ENCODE peak calls at places on chromosome 2, in four cellular contexts. A is lower lobe of right lung, B is A549, L is WTC11. F is an unnamed sample.

GRCh38 chr2:128374711-128375413 is 56.2 kb upstream of the HS6ST1 start:
- DNase-seq in L (peak), A (peak), B (no peak), F (no peak)

GRCh38 chr2:177078416-177078815 is 134.2 kb upstream of the HNRNPA3 start:
- DNase-seq in B (peak), L (no peak), A (peak), F (no peak)

GRCh38 chr2:33412920-33413319 is 63.5 kb upstream of the RASGRP3 start:
- DNase-seq in L (no peak), A (no peak), B (peak), F (no peak)

GRCh38 chr2:62593825-62594224 is 87.8 kb upstream of the TMEM17 start:
- DNase-seq in L (no peak), A (no peak), B (no peak), F (no peak)

GRCh38 chr2:85475801-85476610 is 57.5 kb downstream of the SH2D6 start:
- DNase-seq in B (no peak), L (no peak), A (no peak), F (no peak)

GRCh38 chr2:55425449-55425848 is 5.8 kb upstream of the CCDC88A start:
- DNase-seq in L (no peak), B (peak), A (no peak), F (no peak)

GRCh38 chr2:217538719-217539118 is 464.1 kb downstream of the TNS1 start:
- DNase-seq in L (no peak), B (no peak), A (no peak), F (no peak)

GRCh38 chr2:151063271-151063670 is 198.4 kb downstream of the RBM43 start:
- DNase-seq in B (no peak), L (no peak), A (no peak), F (no peak)

GRCh38 chr2:10634495-10634894 is 55.3 kb downstream of the NOL10 start:
- DNase-seq in B (no peak), A (no peak), L (no peak), F (no peak)

GRCh38 chr2:182360012-182360662 is 66.7 kb downstream of the PDE1A start:
- DNase-seq in B (peak), A (no peak), L (no peak), F (no peak)

GRCh38 chr2:188940171-188940570 is 34.0 kb upstream of the COL3A1 start:
- DNase-seq in B (no peak), L (no peak), A (no peak), F (no peak)

GRCh38 chr2:188937228-188938220 is 36.6 kb upstream of the COL3A1 start:
- DNase-seq in B (no peak), L (no peak), A (no peak), F (no peak)
- TF ChIP-seq CTCF in B (no peak), L (no peak), A (no peak), F (no peak)

DNA sequence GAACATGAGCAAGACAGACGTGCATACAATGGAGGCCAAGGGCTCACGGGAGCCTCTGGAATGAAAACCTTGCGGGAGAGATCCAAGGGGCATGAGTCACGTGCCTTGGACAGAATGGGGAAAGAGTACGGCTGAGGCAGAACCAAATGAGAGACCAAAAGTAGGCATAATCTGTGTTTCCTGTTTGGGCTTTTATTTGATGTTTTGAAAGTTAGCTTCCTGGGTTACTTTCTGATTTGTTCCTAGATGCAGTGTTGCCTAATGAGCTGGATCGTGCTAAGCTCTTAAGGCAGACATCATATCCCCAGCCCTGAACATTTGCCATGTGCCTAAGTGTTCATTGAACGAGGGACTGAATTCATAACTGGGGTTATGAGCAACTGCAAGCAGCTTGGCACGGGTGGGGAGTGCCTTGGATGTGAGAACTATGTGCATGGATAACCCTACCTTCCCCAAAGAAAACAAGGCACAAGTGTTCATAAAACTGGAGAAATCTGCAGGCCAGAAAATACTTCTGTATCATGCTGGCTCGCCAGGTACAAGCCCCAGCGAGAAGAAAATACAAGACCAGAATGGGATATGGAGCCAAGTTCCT is 60.3 kb upstream of the RPL31 start:
- DNase-seq in A (no peak), B (no peak), L (no peak), F (no peak)
- TF ChIP-seq CTCF in A (no peak), B (no peak), L (no peak), F (no peak)

DNA sequence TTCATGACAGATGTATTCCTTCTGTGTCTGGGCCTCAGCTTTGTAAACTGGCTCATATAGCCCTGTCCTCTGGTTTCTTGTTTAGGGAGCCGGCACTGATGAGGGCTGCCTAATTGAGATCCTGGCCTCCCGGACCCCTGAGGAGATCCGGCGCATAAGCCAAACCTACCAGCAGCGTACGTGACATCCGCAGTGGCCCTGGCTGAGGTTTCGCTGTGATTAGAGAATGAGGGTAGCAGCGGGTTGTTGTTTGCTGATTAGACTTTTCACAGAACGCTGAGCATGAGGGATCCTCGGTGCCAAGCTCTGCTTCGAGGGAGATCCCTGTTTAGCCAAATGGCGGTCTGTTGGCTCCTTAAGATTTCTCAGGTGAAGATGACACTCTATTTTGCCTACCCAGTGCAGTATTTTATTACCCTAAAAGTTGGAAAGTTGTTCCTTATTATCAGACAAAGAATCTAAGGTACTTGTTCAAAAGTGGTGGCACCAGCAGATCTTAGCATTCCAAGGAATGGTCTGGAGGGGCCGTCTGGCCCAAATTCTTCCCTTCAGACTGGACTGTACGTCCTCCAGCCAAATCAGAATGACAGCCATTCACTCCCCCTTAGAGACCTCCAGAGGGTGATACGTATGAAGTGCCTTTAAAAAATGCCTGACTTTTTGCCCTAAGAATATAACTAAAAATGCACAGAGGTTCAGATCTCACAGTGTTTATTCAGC is 21.5 kb upstream of the GMCL1 start:
- DNase-seq in B (no peak), A (no peak), L (no peak), F (no peak)
- TF ChIP-seq CTCF in B (no peak), A (no peak), L (no peak), F (no peak)

GRCh38 chr2:23347516-23348481 is 37.2 kb upstream of the KLHL29 start:
- DNase-seq in L (no peak), B (no peak), A (no peak), F (no peak)
- TF ChIP-seq CTCF in L (no peak), B (no peak), A (no peak), F (no peak)

DNA sequence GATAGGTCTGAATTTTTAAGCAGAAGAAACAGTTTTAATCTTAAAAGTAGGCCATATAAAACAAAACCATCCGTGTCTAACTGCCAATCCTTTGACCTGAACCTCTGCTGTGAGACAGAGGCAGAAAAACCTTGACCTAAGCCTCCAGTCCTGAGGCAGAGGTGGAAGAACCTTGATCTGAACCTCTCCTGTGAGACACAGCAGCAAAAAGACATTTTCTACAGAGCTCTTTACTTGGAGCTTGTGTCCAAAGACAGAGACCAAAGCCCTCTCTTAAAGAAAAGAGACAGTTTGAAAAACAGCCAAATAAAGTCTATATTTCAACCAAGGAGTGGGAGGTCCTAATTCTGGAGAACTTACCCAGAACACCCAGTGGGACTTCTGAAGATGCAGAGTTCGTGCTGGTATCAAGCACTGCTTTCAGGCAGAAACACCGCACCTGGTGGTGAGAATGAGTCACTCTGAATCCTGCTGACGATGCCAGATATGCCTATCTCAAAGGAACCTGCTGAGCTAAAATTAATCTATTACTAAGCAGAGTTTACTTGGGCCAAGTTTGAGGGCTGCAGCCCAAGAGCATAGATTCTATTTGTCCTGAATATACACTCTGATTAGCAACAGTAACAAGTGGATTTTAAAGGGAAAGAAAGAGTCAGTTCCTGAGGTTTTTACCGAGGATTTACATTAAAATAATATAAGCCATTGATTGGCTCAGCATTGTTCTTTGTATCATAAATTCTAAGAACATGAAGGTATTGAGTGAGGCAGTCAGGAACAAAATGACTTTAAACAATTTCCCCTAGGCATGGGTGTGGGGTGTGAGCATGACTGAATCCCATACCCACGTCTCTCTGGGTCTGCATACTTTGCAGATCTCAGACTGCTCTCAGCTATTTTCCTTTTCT is 806.4 kb downstream of the TRIB2 start:
- DNase-seq in B (no peak), L (no peak), A (no peak), F (no peak)
- TF ChIP-seq CTCF in B (no peak), L (no peak), A (no peak), F (no peak)

DNA sequence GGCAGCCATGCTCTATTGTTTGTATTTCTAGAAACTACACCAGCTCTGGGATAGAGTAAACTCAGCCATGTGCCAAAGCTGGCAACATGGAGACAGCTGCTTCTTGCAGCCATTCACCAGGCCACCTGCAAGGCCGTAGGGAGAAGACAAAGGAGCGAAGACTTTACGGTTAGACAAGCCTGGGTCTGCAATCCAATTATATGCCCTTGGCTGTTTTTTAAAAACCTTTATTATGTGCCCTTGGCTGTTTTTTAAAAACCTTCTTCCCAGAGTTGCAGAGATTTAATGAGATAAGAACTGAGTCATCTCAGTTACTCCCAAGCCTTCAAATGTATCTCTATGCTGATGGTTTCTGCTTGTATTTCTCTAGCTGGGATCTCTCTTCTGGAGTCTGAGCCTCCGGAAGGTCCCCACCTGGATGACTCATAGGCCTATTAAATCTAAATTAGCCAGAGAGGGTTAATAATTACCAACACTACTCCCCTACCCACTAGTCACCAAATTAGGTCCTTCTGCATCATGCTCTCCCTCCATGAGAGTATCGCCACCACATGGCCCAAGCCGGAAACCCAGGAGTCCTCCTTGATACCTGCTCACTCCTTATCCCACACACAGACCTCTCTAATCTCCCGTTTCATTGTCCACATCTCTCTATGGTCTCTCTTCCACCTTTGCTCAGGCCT is 17.5 kb upstream of the DPP4 start:
- DNase-seq in A (no peak), L (peak), B (peak), F (no peak)
- TF ChIP-seq CTCF in A (no peak), L (no peak), B (peak), F (no peak)

GRCh38 chr2:68185541-68186164 is 28.0 kb downstream of the PNO1 start:
- DNase-seq in B (peak), A (peak), L (peak), F (peak)
- TF ChIP-seq CTCF in B (peak), A (peak), L (peak), F (peak)

GRCh38 chr2:101998556-101999121 is 6.9 kb downstream of the IL1R2 start:
- DNase-seq in L (no peak), A (no peak), B (no peak), F (no peak)
- TF ChIP-seq CTCF in L (no peak), A (no peak), B (no peak), F (no peak)